ENCODE peak calls at places on chromosomes 1 and 21, in four cellular contexts. One of them, this sample, is unnamed. For H3K9me3 and H3K4me1, the result is how much of the 10 kb centered on the place peaks cover.

GRCh38 chr1:225880636-225881035 is 1.5 kb downstream of the TMEM63A start:
- DNase-seq in mesenchymal stem cell: no peak
- DNase-seq in breast epithelium: no peak
- DNase-seq in HCT116: no peak
- DNase-seq in this sample: no peak

GRCh38 chr1:198681831-198682756 is 43.3 kb downstream of the PTPRC start:
- DNase-seq in mesenchymal stem cell: peak
- DNase-seq in breast epithelium: peak
- DNase-seq in HCT116: no peak
- DNase-seq in this sample: peak

GRCh38 chr1:237879195-237879594 is 11.5 kb downstream of the ZP4 start:
- DNase-seq in mesenchymal stem cell: peak
- DNase-seq in breast epithelium: no peak
- DNase-seq in HCT116: no peak
- DNase-seq in this sample: peak

GRCh38 chr1:42172394-42173133 is 8.0 kb upstream of the GUCA2A start:
- DNase-seq in mesenchymal stem cell: peak
- DNase-seq in breast epithelium: peak
- DNase-seq in HCT116: no peak
- DNase-seq in this sample: no peak

GRCh38 chr1:240031414-240031813 is 60.3 kb upstream of the FMN2 start:
- DNase-seq in mesenchymal stem cell: peak
- DNase-seq in breast epithelium: no peak
- DNase-seq in HCT116: no peak
- DNase-seq in this sample: no peak

GRCh38 chr1:59393211-59394180 is 96.6 kb downstream of the FGGY start:
- DNase-seq in mesenchymal stem cell: peak
- DNase-seq in breast epithelium: peak
- DNase-seq in HCT116: no peak
- DNase-seq in this sample: no peak

GRCh38 chr1:62038594-62039284 is 155.9 kb upstream of the L1TD1 start:
- DNase-seq in mesenchymal stem cell: no peak
- DNase-seq in breast epithelium: no peak
- DNase-seq in HCT116: no peak
- DNase-seq in this sample: peak

GRCh38 chr1:173504268-173504667 is 27.1 kb downstream of the PRDX6 start:
- DNase-seq in mesenchymal stem cell: no peak
- DNase-seq in breast epithelium: no peak
- DNase-seq in HCT116: no peak
- DNase-seq in this sample: peak

GRCh38 chr1:230144765-230145504 is 77.9 kb downstream of the GALNT2 start:
- DNase-seq in mesenchymal stem cell: no peak
- DNase-seq in breast epithelium: no peak
- DNase-seq in HCT116: no peak
- DNase-seq in this sample: no peak

GRCh38 chr1:59979551-59980070 is 53.0 kb upstream of the CYP2J2 start:
- DNase-seq in mesenchymal stem cell: no peak
- DNase-seq in breast epithelium: no peak
- DNase-seq in HCT116: no peak
- DNase-seq in this sample: no peak

GRCh38 chr1:207025144-207025880 is 7.2 kb downstream of the C1orf116 start:
- DNase-seq in mesenchymal stem cell: peak
- DNase-seq in breast epithelium: no peak
- DNase-seq in HCT116: no peak
- DNase-seq in this sample: no peak

GRCh38 chr21:33844104-33844889 is 71.3 kb downstream of the ATP5PO start:
- DNase-seq in mesenchymal stem cell: peak
- DNase-seq in breast epithelium: no peak
- DNase-seq in HCT116: no peak
- DNase-seq in this sample: no peak

GRCh38 chr1:2945821-2946231 is 75.4 kb upstream of the ACTRT2 start:
- DNase-seq in mesenchymal stem cell: no peak
- DNase-seq in breast epithelium: no peak
- DNase-seq in HCT116: no peak
- DNase-seq in this sample: no peak

GRCh38 chr1:2944705-2945104 is 76.6 kb upstream of the ACTRT2 start:
- DNase-seq in mesenchymal stem cell: no peak
- DNase-seq in breast epithelium: no peak
- DNase-seq in HCT116: no peak
- DNase-seq in this sample: no peak

GRCh38 chr1:2942410-2942809 is 78.9 kb upstream of the ACTRT2 start:
- DNase-seq in mesenchymal stem cell: no peak
- DNase-seq in breast epithelium: no peak
- DNase-seq in HCT116: no peak
- DNase-seq in this sample: no peak

GRCh38 chr1:2941907-2942306 is 79.4 kb upstream of the ACTRT2 start:
- DNase-seq in mesenchymal stem cell: no peak
- DNase-seq in breast epithelium: no peak
- DNase-seq in HCT116: no peak
- DNase-seq in this sample: no peak

GRCh38 chr1:2943686-2944260 is 77.5 kb upstream of the ACTRT2 start:
- DNase-seq in mesenchymal stem cell: no peak
- DNase-seq in breast epithelium: no peak
- DNase-seq in HCT116: no peak
- DNase-seq in this sample: no peak
- H3K9me3 ChIP-seq in mesenchymal stem cell: under half
- H3K9me3 ChIP-seq in breast epithelium: under half
- H3K9me3 ChIP-seq in HCT116: under half
- H3K9me3 ChIP-seq in this sample: under half

DNA sequence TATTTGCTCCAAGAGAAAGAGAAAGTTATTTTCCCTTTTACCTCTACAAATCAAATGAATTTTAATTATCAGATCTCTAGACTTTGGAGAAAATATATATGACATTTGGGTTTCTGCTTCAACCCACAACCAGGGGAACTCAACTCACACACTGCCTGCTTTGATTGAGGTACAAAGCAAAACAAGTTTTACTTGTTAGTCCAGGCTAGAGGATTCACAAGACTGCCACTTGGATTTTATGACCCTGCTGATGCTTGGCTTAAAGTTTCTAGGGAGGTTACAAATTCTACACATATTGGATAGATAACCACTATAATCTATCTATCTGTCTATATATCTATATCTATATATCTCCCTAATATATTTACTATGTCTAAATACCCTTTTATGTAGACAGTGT is 467.3 kb upstream of the RGS18 start:
- DNase-seq in mesenchymal stem cell: no peak
- DNase-seq in breast epithelium: no peak
- DNase-seq in HCT116: no peak
- DNase-seq in this sample: no peak
- H3K4me1 ChIP-seq in mesenchymal stem cell: under half
- H3K4me1 ChIP-seq in breast epithelium: under half
- H3K4me1 ChIP-seq in HCT116: under half
- H3K4me1 ChIP-seq in this sample: under half

GRCh38 chr1:100894622-100895539 is at the start of gene EXTL2:
- DNase-seq in mesenchymal stem cell: peak
- DNase-seq in breast epithelium: peak
- DNase-seq in HCT116: peak
- DNase-seq in this sample: peak

GRCh38 chr1:100891380-100891779 is 3.3 kb downstream of the EXTL2 start:
- DNase-seq in mesenchymal stem cell: no peak
- DNase-seq in breast epithelium: no peak
- DNase-seq in HCT116: no peak
- DNase-seq in this sample: no peak

GRCh38 chr1:100895540-100896480 is at the start of gene SLC30A7:
- DNase-seq in mesenchymal stem cell: peak
- DNase-seq in breast epithelium: peak
- DNase-seq in HCT116: peak
- DNase-seq in this sample: peak

GRCh38 chr1:100892554-100892953 is 2.1 kb downstream of the EXTL2 start:
- DNase-seq in mesenchymal stem cell: no peak
- DNase-seq in breast epithelium: no peak
- DNase-seq in HCT116: no peak
- DNase-seq in this sample: no peak

GRCh38 chr1:100893718-100894117 is 924 bp downstream of the EXTL2 start:
- DNase-seq in mesenchymal stem cell: no peak
- DNase-seq in breast epithelium: no peak
- DNase-seq in HCT116: no peak
- DNase-seq in this sample: no peak
- H3K4me3 ChIP-seq in mesenchymal stem cell: peak
- H3K4me3 ChIP-seq in breast epithelium: peak
- H3K4me3 ChIP-seq in HCT116: peak
- H3K4me3 ChIP-seq in this sample: peak

GRCh38 chr1:3959361-3959760 is 59.3 kb upstream of the C1orf174 start:
- DNase-seq in mesenchymal stem cell: no peak
- DNase-seq in breast epithelium: no peak
- DNase-seq in HCT116: no peak
- DNase-seq in this sample: no peak

GRCh38 chr1:3955196-3955772 is 55.2 kb upstream of the C1orf174 start:
- DNase-seq in mesenchymal stem cell: no peak
- DNase-seq in breast epithelium: no peak
- DNase-seq in HCT116: no peak
- DNase-seq in this sample: no peak

GRCh38 chr1:3956527-3957170 is 56.6 kb upstream of the C1orf174 start:
- DNase-seq in mesenchymal stem cell: no peak
- DNase-seq in breast epithelium: no peak
- DNase-seq in HCT116: no peak
- DNase-seq in this sample: no peak

DNA sequence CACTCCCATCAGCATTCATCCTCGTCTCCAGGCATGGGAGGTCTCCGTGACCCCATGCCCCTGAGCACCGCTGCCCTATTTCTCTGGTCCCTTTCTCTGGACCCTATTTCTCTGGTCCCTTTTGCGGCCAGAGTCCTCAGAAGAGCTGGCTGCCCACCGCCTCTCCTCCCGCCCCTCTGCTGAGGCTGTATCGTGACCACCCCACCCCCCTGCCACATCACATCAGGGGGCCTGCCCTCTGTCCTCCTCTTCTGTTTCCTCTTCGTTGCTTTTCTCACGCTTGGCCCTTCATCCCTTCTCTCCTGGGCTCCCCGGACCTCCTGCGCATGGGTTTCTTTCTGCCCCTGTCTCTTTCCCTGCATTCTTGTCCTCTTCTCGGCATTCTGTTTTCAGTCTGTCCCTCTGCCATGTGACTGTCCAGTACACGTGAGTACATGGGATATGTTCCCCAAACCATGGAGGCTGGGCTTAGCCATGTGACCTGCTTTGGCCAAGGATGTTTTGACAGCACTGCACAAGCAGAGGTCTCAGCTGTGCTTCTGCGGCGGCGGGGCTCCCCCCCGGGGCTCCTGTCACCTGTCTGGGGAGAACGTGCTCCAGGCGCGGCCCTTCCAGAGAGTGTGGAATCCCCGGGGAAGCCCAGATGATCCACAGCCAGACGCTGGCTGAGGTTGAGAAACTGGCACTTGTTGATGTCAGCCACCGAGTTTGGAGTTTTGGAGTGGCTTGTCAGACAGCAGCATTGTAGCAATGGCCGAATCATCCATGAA is 54.5 kb upstream of the C1orf174 start:
- DNase-seq in mesenchymal stem cell: no peak
- DNase-seq in breast epithelium: no peak
- DNase-seq in HCT116: no peak
- DNase-seq in this sample: no peak
- H3K9me3 ChIP-seq in mesenchymal stem cell: under half
- H3K9me3 ChIP-seq in breast epithelium: under half
- H3K9me3 ChIP-seq in HCT116: under half
- H3K9me3 ChIP-seq in this sample: under half